ENCODE peak calls at places on chromosomes 13 and 19, in eight cellular contexts. R is psoas muscle, Z is HFFc6, C is stomach, H is nephron progenitor cell, E is left ventricle myocardium inferior, D is fibroblast of the aortic adventitia, S is GM13976. F is an unnamed sample.

GRCh38 chr19:53365134-53365898 is at the start of gene ZNF525:
- DNase-seq in R (peak), Z (peak), C (peak), H (peak), E (peak), D (peak), S (peak), F (peak)

GRCh38 chr19:4970558-4971423 is 1.9 kb downstream of the KDM4B start:
- DNase-seq in R (no peak), Z (no peak), C (peak), H (no peak), E (peak), D (peak), S (peak), F (no peak)

GRCh38 chr19:48752511-48753365 is at the start of gene FUT1:
- DNase-seq in R (peak), Z (no peak), C (peak), H (peak), E (peak), D (no peak), S (peak), F (peak)

GRCh38 chr19:1155352-1156304 is 18.4 kb downstream of the SBNO2 start:
- DNase-seq in R (no peak), Z (no peak), C (no peak), H (no peak), E (no peak), D (peak), S (no peak), F (no peak)

GRCh38 chr19:32671883-32672282 is 3.1 kb downstream of the ANKRD27 start:
- DNase-seq in R (no peak), Z (no peak), C (no peak), H (no peak), E (no peak), D (peak), S (no peak), F (no peak)

GRCh38 chr19:45670670-45671453 is 2.8 kb downstream of the GIPR start:
- DNase-seq in R (peak), Z (peak), C (peak), H (peak), E (peak), D (peak), S (peak), F (peak)

GRCh38 chr13:48156466-48156865 is 61.6 kb upstream of the MED4 start:
- DNase-seq in R (no peak), Z (no peak), C (peak), H (no peak), E (no peak), D (no peak), S (no peak), F (no peak)

GRCh38 chr13:87923713-87924112 is 252.5 kb downstream of the SLITRK5 start:
- DNase-seq in R (no peak), Z (no peak), C (no peak), H (no peak), E (no peak), D (no peak), S (no peak), F (no peak)

GRCh38 chr13:39859898-39860297 is 204.4 kb downstream of the COG6 start:
- DNase-seq in R (no peak), Z (no peak), C (no peak), H (no peak), E (no peak), D (no peak), S (no peak), F (no peak)

GRCh38 chr19:14174883-14175282 is 31.1 kb downstream of the ADGRL1 start:
- DNase-seq in R (no peak), Z (no peak), C (no peak), H (no peak), E (no peak), D (no peak), S (no peak), F (no peak)

GRCh38 chr13:57632276-57633140 is 964 bp downstream of the PCDH17 start:
- DNase-seq in R (peak), Z (no peak), C (no peak), H (peak), E (no peak), D (no peak), S (peak), F (peak)

GRCh38 chr19:17680235-17680722 is 7.9 kb downstream of the UNC13A start:
- DNase-seq in R (peak), Z (peak), C (peak), H (peak), E (peak), D (peak), S (peak), F (no peak)

GRCh38 chr19:1090731-1091543 is 4.2 kb downstream of the POLR2E start:
- DNase-seq in R (no peak), Z (no peak), C (no peak), H (no peak), E (no peak), D (no peak), S (no peak), F (no peak)

GRCh38 chr13:100710176-100710575 is 35.6 kb upstream of the TMTC4 start:
- DNase-seq in R (no peak), Z (no peak), C (no peak), H (no peak), E (no peak), D (no peak), S (no peak), F (no peak)

GRCh38 chr13:36548129-36548528 is 115.8 kb downstream of the CCNA1 start:
- DNase-seq in R (no peak), Z (no peak), C (no peak), H (no peak), E (peak), D (no peak), S (no peak), F (no peak)

GRCh38 chr13:41401371-41401770 is 56.0 kb upstream of the RGCC start:
- DNase-seq in R (no peak), Z (no peak), C (no peak), H (no peak), E (no peak), D (no peak), S (no peak), F (no peak)

GRCh38 chr19:3899531-3900294 is 19.2 kb downstream of the ATCAY start:
- DNase-seq in R (no peak), Z (no peak), C (no peak), H (no peak), E (no peak), D (peak), S (no peak), F (no peak)

GRCh38 chr19:3538965-3539742 is at the start of gene TEKTIP1:
- DNase-seq in R (no peak), Z (no peak), C (no peak), H (peak), E (no peak), D (no peak), S (no peak), F (no peak)

GRCh38 chr19:41821003-41821735 is 23.3 kb downstream of the LYPD4 start:
- DNase-seq in R (no peak), Z (peak), C (peak), H (peak), E (no peak), D (peak), S (peak), F (no peak)

GRCh38 chr13:21326155-21327030 is 132.7 kb downstream of the ZDHHC20 start:
- DNase-seq in R (no peak), Z (peak), C (peak), H (peak), E (no peak), D (peak), S (no peak), F (no peak)

GRCh38 chr19:4730740-4731171 is 7.1 kb upstream of the DPP9 start:
- DNase-seq in R (no peak), Z (no peak), C (no peak), H (peak), E (no peak), D (no peak), S (peak), F (peak)

DNA sequence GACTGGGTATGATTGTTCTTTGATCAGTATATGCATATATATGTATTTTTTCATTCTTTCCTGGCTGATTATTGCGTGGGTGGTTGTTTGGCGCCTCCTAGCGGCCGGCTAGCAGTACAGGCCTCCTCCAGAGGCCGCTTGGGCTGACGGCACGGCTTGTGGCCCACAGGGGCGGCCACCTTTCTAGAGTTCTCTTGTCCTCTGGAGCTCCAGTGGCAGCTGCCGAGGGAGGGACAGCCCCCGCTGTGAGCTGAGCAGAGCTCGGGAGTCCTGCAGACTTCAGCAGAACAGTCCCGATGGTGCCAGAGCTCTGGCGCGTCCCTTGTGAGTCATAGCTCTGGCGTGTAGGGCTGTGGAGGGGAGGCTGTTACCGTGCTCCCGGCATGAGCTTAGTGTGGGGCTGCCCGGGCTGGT is 22.5 kb upstream of the ZNF429 start:
- DNase-seq in R (peak), Z (peak), C (peak), H (no peak), E (peak), D (peak), S (peak), F (no peak)
- TF ChIP-seq CTCF in R (peak), Z (peak), C (peak), H (no peak), E (peak), D (peak), S (no peak), F (peak)

DNA sequence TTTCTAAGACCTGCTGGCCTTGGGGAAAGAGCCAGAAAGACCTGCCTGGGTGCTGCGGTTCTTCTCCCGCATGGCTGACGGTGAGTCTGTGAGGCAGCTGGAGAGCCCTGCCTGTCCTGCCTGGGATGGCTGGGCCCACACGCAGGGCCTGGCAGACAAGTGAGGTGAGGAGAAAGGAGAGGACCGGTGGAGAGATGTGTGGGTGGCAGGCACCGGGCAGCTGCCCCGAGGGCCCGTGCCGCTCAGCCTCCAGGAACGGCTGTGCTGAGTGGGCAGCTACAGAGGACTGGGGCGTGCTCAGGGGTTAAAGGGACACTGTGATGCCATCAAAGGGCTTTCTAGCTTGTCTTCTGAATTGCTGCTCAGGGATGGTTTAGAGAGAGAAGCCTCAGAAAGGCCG is 53.8 kb downstream of the MLLT1 start:
- DNase-seq in R (peak), Z (no peak), C (no peak), H (no peak), E (no peak), D (no peak), S (no peak), F (no peak)
- TF ChIP-seq CTCF in R (no peak), Z (no peak), C (no peak), H (no peak), E (no peak), D (no peak), S (no peak), F (no peak)

GRCh38 chr13:23599083-23599925 is 29.1 kb downstream of the TNFRSF19 start:
- DNase-seq in R (no peak), Z (no peak), C (no peak), H (no peak), E (no peak), D (no peak), S (no peak), F (no peak)
- TF ChIP-seq CTCF in R (no peak), Z (peak), C (no peak), H (no peak), E (no peak), D (no peak), S (no peak), F (peak)

GRCh38 chr13:19618925-19619324 is 14.5 kb upstream of the MPHOSPH8 start:
- DNase-seq in R (no peak), Z (peak), C (no peak), H (peak), E (no peak), D (peak), S (peak), F (no peak)
- TF ChIP-seq CTCF in R (no peak), Z (peak), C (peak), H (peak), E (peak), D (peak), S (peak), F (peak)

DNA sequence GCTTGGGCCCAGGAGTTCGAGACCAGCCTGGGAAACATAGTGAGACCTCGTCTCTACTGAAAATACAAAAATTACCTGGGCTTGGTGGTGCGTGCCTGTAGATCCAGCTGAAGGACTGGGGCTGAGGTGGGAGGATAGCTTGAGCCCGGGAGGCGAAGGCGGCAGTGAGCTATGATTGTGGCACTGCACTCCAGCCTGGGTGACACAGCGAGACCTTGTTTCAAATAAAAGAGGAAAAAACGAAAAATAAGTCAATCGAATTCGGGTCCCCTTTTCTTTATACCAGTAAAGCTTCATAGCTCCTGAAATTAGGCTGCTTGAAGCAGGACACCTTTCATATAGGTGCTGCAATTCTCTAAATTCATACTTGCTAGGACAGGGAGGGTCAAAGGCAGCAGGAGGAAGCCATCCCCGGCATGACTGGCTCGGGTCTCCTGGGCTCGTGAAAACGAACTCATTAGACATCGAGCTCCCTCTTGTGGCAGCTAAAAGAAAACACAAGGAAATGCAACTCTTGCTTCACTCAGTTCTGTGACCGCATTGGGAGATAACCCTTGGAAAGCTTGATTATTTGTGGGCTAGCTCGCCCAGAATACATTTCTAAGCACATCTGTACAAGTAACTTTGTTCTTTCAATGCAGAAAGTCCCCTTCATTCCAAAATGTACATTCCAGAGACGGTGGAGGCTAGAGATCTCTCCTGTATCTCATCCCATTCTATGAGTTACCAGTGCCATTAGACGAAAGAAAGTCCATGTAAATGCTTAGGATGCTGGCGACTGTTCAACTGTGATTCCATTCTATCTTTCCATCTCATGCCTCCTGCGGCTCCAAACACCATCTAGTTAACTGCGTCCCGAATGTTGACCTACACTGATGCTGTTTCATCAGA is 16.8 kb downstream of the FPR2 start:
- DNase-seq in R (peak), Z (peak), C (peak), H (peak), E (peak), D (peak), S (peak), F (peak)
- TF ChIP-seq CTCF in R (peak), Z (peak), C (peak), H (peak), E (peak), D (peak), S (peak), F (peak)

GRCh38 chr19:2191456-2191931 is 27.8 kb downstream of the DOT1L start:
- DNase-seq in R (no peak), Z (no peak), C (no peak), H (no peak), E (no peak), D (no peak), S (no peak), F (no peak)

GRCh38 chr19:2190848-2191455 is 27.2 kb downstream of the DOT1L start:
- DNase-seq in R (no peak), Z (no peak), C (no peak), H (no peak), E (no peak), D (no peak), S (no peak), F (no peak)

GRCh38 chr19:2188708-2189385 is 25.1 kb downstream of the DOT1L start:
- DNase-seq in R (no peak), Z (peak), C (no peak), H (no peak), E (no peak), D (peak), S (no peak), F (no peak)

GRCh38 chr19:2187164-2187563 is 23.4 kb downstream of the DOT1L start:
- DNase-seq in R (no peak), Z (no peak), C (no peak), H (no peak), E (no peak), D (no peak), S (no peak), F (no peak)

GRCh38 chr19:2189880-2190279 is 26.1 kb downstream of the DOT1L start:
- DNase-seq in R (no peak), Z (no peak), C (no peak), H (no peak), E (no peak), D (no peak), S (no peak), F (no peak)
- TF ChIP-seq CTCF in R (no peak), Z (no peak), C (no peak), H (no peak), E (no peak), D (no peak), S (no peak), F (no peak)

DNA sequence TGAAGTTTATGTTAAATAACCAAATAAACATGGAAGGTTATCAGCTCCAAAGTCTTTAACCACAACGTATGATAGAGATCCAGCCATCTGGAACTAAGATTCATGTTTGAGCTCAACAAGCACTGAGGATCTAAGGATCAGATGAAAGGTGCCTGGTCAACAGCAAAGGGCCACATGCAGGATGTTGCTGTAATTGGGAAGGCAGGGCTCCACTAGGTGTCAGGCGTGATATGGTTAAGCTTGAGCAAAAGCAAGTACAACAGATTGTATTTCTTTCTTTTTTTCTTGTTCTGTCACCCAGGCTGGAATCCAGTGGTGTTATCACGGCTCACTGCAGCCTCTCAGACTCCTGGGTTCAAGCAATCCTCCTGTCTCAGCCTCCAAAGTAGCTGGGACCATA is 12.0 kb downstream of the EBPL start:
- DNase-seq in R (no peak), Z (no peak), C (peak), H (no peak), E (no peak), D (peak), S (peak), F (no peak)
- TF ChIP-seq CTCF in R (peak), Z (no peak), C (peak), H (no peak), E (peak), D (peak), S (peak), F (no peak)

GRCh38 chr19:11342429-11342828 is 3.0 kb upstream of the RAB3D start:
- DNase-seq in R (no peak), Z (no peak), C (no peak), H (no peak), E (no peak), D (no peak), S (no peak), F (no peak)

GRCh38 chr19:11349171-11349570 is 2.9 kb downstream of the CCDC159 start:
- DNase-seq in R (no peak), Z (no peak), C (no peak), H (no peak), E (no peak), D (no peak), S (no peak), F (no peak)

GRCh38 chr19:11347546-11347945 is 1.2 kb downstream of the CCDC159 start:
- DNase-seq in R (no peak), Z (no peak), C (no peak), H (no peak), E (no peak), D (no peak), S (no peak), F (no peak)

GRCh38 chr19:11345122-11345752 is 831 bp downstream of the TMEM205 start:
- DNase-seq in R (no peak), Z (no peak), C (no peak), H (no peak), E (no peak), D (no peak), S (no peak), F (no peak)

GRCh38 chr19:11346104-11346940 is at the start of the genes CCDC159 and TMEM205:
- DNase-seq in R (peak), Z (peak), C (peak), H (peak), E (peak), D (peak), S (peak), F (peak)
- TF ChIP-seq CTCF in R (no peak), Z (peak), C (no peak), H (no peak), E (peak), D (no peak), S (no peak), F (no peak)

DNA sequence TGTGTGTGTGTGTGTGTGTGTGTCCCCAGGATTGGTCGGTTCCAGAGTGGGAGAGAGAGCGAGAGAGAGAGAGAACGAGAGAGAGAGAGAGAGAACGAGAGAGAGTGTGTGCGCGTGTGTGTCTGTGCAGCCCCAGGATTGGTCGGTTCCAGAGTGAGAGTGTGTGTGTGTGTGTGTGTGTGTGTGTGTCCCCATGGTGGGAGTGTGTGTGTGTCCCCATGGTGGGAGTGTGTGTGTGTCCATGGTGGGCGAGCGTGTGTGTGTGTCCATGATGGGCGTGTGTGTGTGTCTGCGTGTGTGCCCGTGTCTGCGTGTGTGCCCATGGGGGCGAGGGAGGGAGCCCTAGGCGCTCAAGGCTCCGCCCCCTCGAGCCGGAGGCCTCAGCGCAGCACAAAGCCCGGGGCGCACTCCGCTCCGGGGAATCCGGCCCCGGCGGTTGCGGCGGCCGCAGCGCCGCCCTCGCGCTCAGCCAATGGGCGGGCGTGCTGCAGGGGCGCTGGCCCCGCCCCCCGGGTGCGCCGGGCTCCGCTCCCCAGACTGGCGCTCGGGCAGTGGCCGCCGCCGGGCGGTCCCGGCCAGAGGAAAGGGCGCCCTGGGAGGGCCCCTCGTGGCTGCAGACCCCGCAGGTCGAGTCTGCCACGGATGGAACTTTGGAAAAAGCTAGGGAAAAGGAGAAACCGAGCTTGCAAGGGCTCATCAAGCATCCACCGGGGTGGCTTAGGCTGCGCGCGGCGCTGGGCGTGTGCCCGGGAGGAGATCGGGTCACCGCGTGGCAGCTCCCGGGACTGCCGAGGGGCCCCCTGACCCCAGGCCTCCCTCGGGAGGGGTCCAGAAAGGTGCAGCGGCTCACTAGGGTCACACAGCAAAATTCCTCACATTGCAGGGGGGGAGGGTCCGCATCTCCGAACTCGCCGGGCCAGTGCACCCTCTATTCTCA is 96.2 kb downstream of the INSR start:
- DNase-seq in R (peak), Z (peak), C (peak), H (peak), E (peak), D (peak), S (peak), F (peak)
- TF ChIP-seq CTCF in R (peak), Z (no peak), C (peak), H (no peak), E (peak), D (peak), S (no peak), F (peak)

F was measured in progenitor cell of endocrine pancreas.